ENCODE peak calls at places on chromosome 10, in five cellular contexts. One of them, this sample, is unnamed.

GRCh38 chr10:43773736-43774135 is 125.1 kb upstream of the ZNF32 start:
- DNase-seq in SK-N-SH: no peak
- DNase-seq in mesendoderm: no peak
- DNase-seq in IMR-90: no peak
- DNase-seq in fibroblast of lung: no peak
- DNase-seq in this sample: no peak

GRCh38 chr10:36725581-36726520 is 399.5 kb upstream of the ANKRD30A start:
- DNase-seq in SK-N-SH: peak
- DNase-seq in IMR-90: peak
- DNase-seq in mesendoderm: peak
- DNase-seq in fibroblast of lung: peak
- DNase-seq in this sample: no peak

GRCh38 chr10:91957091-91957490 is 33.5 kb downstream of the BTAF1 start:
- DNase-seq in IMR-90: no peak
- DNase-seq in fibroblast of lung: no peak
- DNase-seq in SK-N-SH: no peak
- DNase-seq in mesendoderm: no peak
- DNase-seq in this sample: no peak

GRCh38 chr10:38032881-38033280 is 22.4 kb downstream of the ZNF33A start:
- DNase-seq in mesendoderm: no peak
- DNase-seq in SK-N-SH: no peak
- DNase-seq in IMR-90: no peak
- DNase-seq in fibroblast of lung: no peak
- DNase-seq in this sample: no peak

GRCh38 chr10:132407243-132407746 is 10.3 kb downstream of the PWWP2B start:
- DNase-seq in fibroblast of lung: no peak
- DNase-seq in SK-N-SH: peak
- DNase-seq in mesendoderm: no peak
- DNase-seq in IMR-90: no peak
- DNase-seq in this sample: peak

GRCh38 chr10:78313636-78314035 is 280.0 kb downstream of the RPS24 start:
- DNase-seq in SK-N-SH: no peak
- DNase-seq in IMR-90: no peak
- DNase-seq in fibroblast of lung: no peak
- DNase-seq in mesendoderm: no peak
- DNase-seq in this sample: peak

GRCh38 chr10:7260412-7260900 is 150.4 kb downstream of the SFMBT2 start:
- DNase-seq in SK-N-SH: peak
- DNase-seq in fibroblast of lung: peak
- DNase-seq in IMR-90: peak
- DNase-seq in mesendoderm: peak
- DNase-seq in this sample: peak

GRCh38 chr10:19014034-19014433 is 34.6 kb upstream of the MALRD1 start:
- DNase-seq in fibroblast of lung: peak
- DNase-seq in IMR-90: peak
- DNase-seq in mesendoderm: no peak
- DNase-seq in SK-N-SH: no peak
- DNase-seq in this sample: no peak

GRCh38 chr10:132232553-132232949 is 45.8 kb downstream of the DPYSL4 start:
- DNase-seq in fibroblast of lung: no peak
- DNase-seq in mesendoderm: no peak
- DNase-seq in IMR-90: no peak
- DNase-seq in SK-N-SH: no peak
- DNase-seq in this sample: no peak

GRCh38 chr10:117720931-117721826 is 178.6 kb downstream of the EMX2 start:
- DNase-seq in fibroblast of lung: no peak
- DNase-seq in IMR-90: no peak
- DNase-seq in SK-N-SH: no peak
- DNase-seq in mesendoderm: peak
- DNase-seq in this sample: no peak

GRCh38 chr10:21195149-21195731 is 298.1 kb upstream of the NEBL start:
- DNase-seq in SK-N-SH: no peak
- DNase-seq in IMR-90: no peak
- DNase-seq in fibroblast of lung: no peak
- DNase-seq in mesendoderm: no peak
- DNase-seq in this sample: peak

GRCh38 chr10:124341768-124342135 is 77.0 kb downstream of the OAT start:
- DNase-seq in fibroblast of lung: no peak
- DNase-seq in mesendoderm: no peak
- DNase-seq in IMR-90: no peak
- DNase-seq in SK-N-SH: no peak
- DNase-seq in this sample: no peak

GRCh38 chr10:123741146-123741545 is 75.0 kb downstream of the GPR26 start:
- DNase-seq in mesendoderm: no peak
- DNase-seq in SK-N-SH: no peak
- DNase-seq in fibroblast of lung: no peak
- DNase-seq in IMR-90: no peak
- DNase-seq in this sample: no peak

GRCh38 chr10:4397337-4397736 is 428.7 kb upstream of the AKR1E2 start:
- DNase-seq in fibroblast of lung: no peak
- DNase-seq in SK-N-SH: no peak
- DNase-seq in IMR-90: no peak
- DNase-seq in mesendoderm: no peak
- DNase-seq in this sample: no peak

GRCh38 chr10:70652761-70653657 is 19.3 kb upstream of the ADAMTS14 start:
- DNase-seq in mesendoderm: no peak
- DNase-seq in IMR-90: peak
- DNase-seq in fibroblast of lung: peak
- DNase-seq in SK-N-SH: peak
- DNase-seq in this sample: no peak

GRCh38 chr10:91088300-91089140 is 131.9 kb upstream of the PCGF5 start:
- DNase-seq in SK-N-SH: no peak
- DNase-seq in IMR-90: peak
- DNase-seq in mesendoderm: peak
- DNase-seq in fibroblast of lung: peak
- DNase-seq in this sample: no peak

GRCh38 chr10:133115981-133116380 is 28.3 kb downstream of the ADGRA1 start:
- DNase-seq in IMR-90: no peak
- DNase-seq in fibroblast of lung: no peak
- DNase-seq in SK-N-SH: no peak
- DNase-seq in mesendoderm: no peak
- DNase-seq in this sample: no peak

GRCh38 chr10:10996966-10997620 is 20.6 kb upstream of the CELF2 start:
- DNase-seq in fibroblast of lung: no peak
- DNase-seq in IMR-90: no peak
- DNase-seq in mesendoderm: no peak
- DNase-seq in SK-N-SH: no peak
- DNase-seq in this sample: no peak

GRCh38 chr10:28095791-28096367 is 97.0 kb upstream of the ODAD2 start:
- DNase-seq in mesendoderm: no peak
- DNase-seq in fibroblast of lung: no peak
- DNase-seq in IMR-90: no peak
- DNase-seq in SK-N-SH: no peak
- DNase-seq in this sample: no peak

GRCh38 chr10:79939969-79940368 is 8.9 kb downstream of the SFTPD start:
- DNase-seq in mesendoderm: no peak
- DNase-seq in fibroblast of lung: no peak
- DNase-seq in IMR-90: no peak
- DNase-seq in SK-N-SH: no peak
- DNase-seq in this sample: no peak

GRCh38 chr10:132311338-132311939 is 3.7 kb upstream of the STK32C start:
- DNase-seq in fibroblast of lung: no peak
- DNase-seq in SK-N-SH: no peak
- DNase-seq in mesendoderm: peak
- DNase-seq in IMR-90: no peak
- DNase-seq in this sample: no peak

GRCh38 chr10:7458554-7458953 is 47.7 kb upstream of the SFMBT2 start:
- DNase-seq in mesendoderm: peak
- DNase-seq in fibroblast of lung: peak
- DNase-seq in IMR-90: peak
- DNase-seq in SK-N-SH: no peak
- DNase-seq in this sample: no peak

GRCh38 chr10:125038637-125039036 is 96.7 kb downstream of the ZRANB1 start:
- DNase-seq in SK-N-SH: no peak
- DNase-seq in fibroblast of lung: no peak
- DNase-seq in mesendoderm: peak
- DNase-seq in IMR-90: no peak
- DNase-seq in this sample: peak

GRCh38 chr10:44201656-44202055 is 183.2 kb downstream of the CXCL12 start:
- DNase-seq in IMR-90: no peak
- DNase-seq in SK-N-SH: no peak
- DNase-seq in mesendoderm: no peak
- DNase-seq in fibroblast of lung: no peak
- DNase-seq in this sample: no peak

GRCh38 chr10:132862485-132863420 is 76.8 kb upstream of the NKX6-2 start:
- DNase-seq in SK-N-SH: no peak
- DNase-seq in IMR-90: no peak
- DNase-seq in mesendoderm: peak
- DNase-seq in fibroblast of lung: no peak
- DNase-seq in this sample: no peak

GRCh38 chr10:104273291-104273690 is 4.3 kb downstream of the GSTO2 start:
- DNase-seq in SK-N-SH: no peak
- DNase-seq in mesendoderm: no peak
- DNase-seq in IMR-90: peak
- DNase-seq in fibroblast of lung: no peak
- DNase-seq in this sample: no peak

GRCh38 chr10:114131094-114131493 is 42.9 kb downstream of the CCDC186 start:
- DNase-seq in mesendoderm: no peak
- DNase-seq in IMR-90: no peak
- DNase-seq in fibroblast of lung: no peak
- DNase-seq in SK-N-SH: no peak
- DNase-seq in this sample: no peak

DNA sequence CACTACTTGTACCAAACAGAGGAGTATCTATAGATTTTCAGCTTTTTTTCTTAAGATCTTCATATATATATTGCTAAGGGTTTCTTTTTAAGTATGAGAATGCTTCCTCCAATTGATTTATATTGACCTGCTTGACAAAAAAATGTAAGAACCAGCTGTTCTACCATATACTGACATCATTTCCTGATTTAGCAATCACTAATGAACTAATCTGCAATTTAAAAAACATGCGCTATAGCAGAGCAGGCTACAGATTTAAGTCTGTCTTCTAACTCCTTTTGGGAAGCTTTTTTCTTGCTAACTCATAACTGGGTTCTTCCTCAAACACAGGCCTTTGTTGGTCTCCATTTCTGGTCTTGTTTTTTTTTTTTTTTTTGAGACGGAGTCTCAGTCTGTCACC is 33.2 kb downstream of the ABCC2 start:
- DNase-seq in SK-N-SH: no peak
- DNase-seq in mesendoderm: no peak
- DNase-seq in fibroblast of lung: peak
- DNase-seq in IMR-90: peak
- DNase-seq in this sample: no peak
- H3K9ac ChIP-seq in SK-N-SH: no peak
- H3K9ac ChIP-seq in mesendoderm: no peak
- H3K9ac ChIP-seq in fibroblast of lung: no peak
- H3K9ac ChIP-seq in IMR-90: no peak
- H3K9ac ChIP-seq in this sample: no peak

DNA sequence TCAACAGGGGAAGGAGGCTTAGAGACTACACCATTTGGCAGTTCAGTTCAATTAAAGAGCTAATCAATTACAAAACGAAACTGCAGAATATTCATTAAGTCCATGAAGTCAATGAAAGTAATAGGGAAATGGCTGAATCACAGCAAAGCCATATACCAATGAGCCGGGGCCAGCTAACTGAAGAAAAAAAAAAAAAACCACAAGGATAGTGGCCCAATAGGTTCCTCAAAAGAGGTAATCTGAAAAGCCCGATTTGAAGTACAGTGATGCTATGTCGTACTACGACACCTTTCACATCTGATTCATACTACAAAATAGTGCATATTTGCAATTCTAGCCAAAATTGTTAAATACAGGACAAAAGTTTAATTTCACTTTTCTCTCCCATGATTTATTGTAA is 2.5 kb downstream of the ARHGAP12 start:
- DNase-seq in SK-N-SH: no peak
- DNase-seq in IMR-90: no peak
- DNase-seq in mesendoderm: no peak
- DNase-seq in fibroblast of lung: no peak
- DNase-seq in this sample: no peak
- H3K9ac ChIP-seq in SK-N-SH: no peak
- H3K9ac ChIP-seq in IMR-90: no peak
- H3K9ac ChIP-seq in mesendoderm: no peak
- H3K9ac ChIP-seq in fibroblast of lung: no peak
- H3K9ac ChIP-seq in this sample: no peak

DNA sequence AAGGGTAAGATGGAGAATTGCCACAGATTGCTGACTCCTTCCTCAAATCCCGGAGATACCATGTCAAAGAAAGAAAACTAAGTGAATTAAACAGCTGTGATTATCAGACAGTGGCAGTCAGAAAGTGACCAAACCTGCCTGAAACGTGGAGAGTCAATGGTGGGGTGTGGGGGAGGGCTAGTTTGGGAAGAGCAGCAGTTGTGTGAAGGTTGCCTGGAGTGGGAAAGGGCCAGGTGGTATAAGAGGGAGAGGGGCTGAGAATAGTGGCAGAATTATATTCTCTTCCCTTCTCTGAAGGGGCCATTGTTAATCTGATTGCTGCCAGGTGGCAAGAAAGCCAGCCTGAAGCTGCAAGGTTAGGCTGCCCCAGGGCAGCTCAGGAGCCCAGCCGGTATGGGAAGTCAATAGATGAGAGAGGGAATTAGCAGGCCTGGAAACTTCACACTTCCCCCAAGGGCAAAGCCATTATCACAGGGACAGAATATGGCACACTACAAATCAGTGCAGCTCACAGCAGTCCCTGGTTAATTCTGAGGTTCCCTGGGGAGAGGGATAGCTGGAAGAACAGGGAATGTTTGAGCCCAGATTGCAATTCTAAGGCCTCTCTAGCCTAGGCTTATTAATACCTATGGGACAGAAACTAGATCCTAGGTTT is 83.9 kb upstream of the ITGB1 start:
- DNase-seq in SK-N-SH: peak
- DNase-seq in IMR-90: no peak
- DNase-seq in mesendoderm: peak
- DNase-seq in fibroblast of lung: no peak
- DNase-seq in this sample: no peak
- H3K9ac ChIP-seq in SK-N-SH: no peak
- H3K9ac ChIP-seq in IMR-90: no peak
- H3K9ac ChIP-seq in mesendoderm: no peak
- H3K9ac ChIP-seq in fibroblast of lung: no peak
- H3K9ac ChIP-seq in this sample: no peak

GRCh38 chr10:75236178-75236825 is 545 bp upstream of the COMTD1 start:
- DNase-seq in fibroblast of lung: no peak
- DNase-seq in IMR-90: no peak
- DNase-seq in mesendoderm: no peak
- DNase-seq in SK-N-SH: no peak
- DNase-seq in this sample: no peak
- H3K9ac ChIP-seq in fibroblast of lung: no peak
- H3K9ac ChIP-seq in IMR-90: peak
- H3K9ac ChIP-seq in mesendoderm: no peak
- H3K9ac ChIP-seq in SK-N-SH: no peak
- H3K9ac ChIP-seq in this sample: no peak

GRCh38 chr10:119415121-119415520 is 127.4 kb downstream of the RGS10 start:
- DNase-seq in mesendoderm: no peak
- DNase-seq in IMR-90: no peak
- DNase-seq in fibroblast of lung: no peak
- DNase-seq in SK-N-SH: no peak
- DNase-seq in this sample: no peak

GRCh38 chr10:119413738-119414611 is 128.5 kb downstream of the RGS10 start:
- DNase-seq in mesendoderm: no peak
- DNase-seq in IMR-90: peak
- DNase-seq in SK-N-SH: no peak
- DNase-seq in fibroblast of lung: peak
- DNase-seq in this sample: no peak

GRCh38 chr10:119410361-119411116 is 132.0 kb downstream of the RGS10 start:
- DNase-seq in IMR-90: no peak
- DNase-seq in SK-N-SH: no peak
- DNase-seq in fibroblast of lung: no peak
- DNase-seq in mesendoderm: no peak
- DNase-seq in this sample: no peak

GRCh38 chr10:119412244-119412750 is 130.2 kb downstream of the RGS10 start:
- DNase-seq in IMR-90: peak
- DNase-seq in SK-N-SH: peak
- DNase-seq in fibroblast of lung: peak
- DNase-seq in mesendoderm: no peak
- DNase-seq in this sample: peak

GRCh38 chr10:119412831-119413737 is 129.4 kb downstream of the RGS10 start:
- DNase-seq in IMR-90: peak
- DNase-seq in fibroblast of lung: peak
- DNase-seq in mesendoderm: peak
- DNase-seq in SK-N-SH: peak
- DNase-seq in this sample: no peak
- H3K9ac ChIP-seq in IMR-90: peak
- H3K9ac ChIP-seq in fibroblast of lung: peak
- H3K9ac ChIP-seq in mesendoderm: no peak
- H3K9ac ChIP-seq in SK-N-SH: no peak
- H3K9ac ChIP-seq in this sample: peak

This sample was measured in colonic mucosa.